ENCODE peak calls at places on chromosomes 11 and 22, in five cellular contexts. K is astrocyte of the spinal cord, E is HCT116, W is IMR-90, S is neuronal stem cell. V is an unnamed sample.
A peak's percentile ranks its signal among the peaks of the same experiment; 100 is the strongest.

GRCh38 chr11:90134420-90135003 is at the start of gene NAALAD2:
- DNase-seq in W (peak; percentile 9), S (peak; percentile 70), K (peak; percentile 47), E (no peak), V (peak; percentile 1)

GRCh38 chr11:11237433-11237832 is 115.6 kb downstream of the CSNK2A3 start:
- DNase-seq in E (no peak), K (no peak), S (no peak), W (no peak), V (no peak)

GRCh38 chr11:82898242-82898641 is 2.0 kb downstream of the PRCP start:
- DNase-seq in S (no peak), K (no peak), W (no peak), E (no peak), V (no peak)

GRCh38 chr11:63635762-63636465 is 21.7 kb upstream of the PLAAT3 start:
- DNase-seq in K (peak; percentile 61), W (peak; percentile 63), E (peak; percentile 28), S (peak; percentile 62), V (peak; percentile 14)

GRCh38 chr11:134736251-134737072 is 324.4 kb upstream of the B3GAT1 start:
- DNase-seq in K (no peak), E (no peak), W (no peak), S (no peak), V (no peak)

GRCh38 chr22:19872779-19873137 is 18.1 kb upstream of the GNB1L start:
- DNase-seq in W (no peak), E (no peak), K (no peak), S (no peak), V (no peak)

GRCh38 chr11:34364102-34364501 is 6.3 kb upstream of the ABTB2 start:
- DNase-seq in K (peak; percentile 54), S (no peak), E (no peak), W (no peak), V (no peak)

GRCh38 chr11:128455766-128456165 is 131.6 kb downstream of the ETS1 start:
- DNase-seq in S (no peak), K (no peak), E (no peak), W (no peak), V (peak; percentile 25)

GRCh38 chr11:62677160-62677559 is 1.7 kb downstream of the UBXN1 start:
- DNase-seq in W (no peak), E (no peak), K (no peak), S (no peak), V (no peak)

GRCh38 chr22:28052818-28053217 is 133.8 kb upstream of the PITPNB start:
- DNase-seq in W (no peak), K (no peak), E (no peak), S (peak; percentile 24), V (no peak)

GRCh38 chr11:16917941-16918340 is 96.3 kb downstream of the PLEKHA7 start:
- DNase-seq in K (no peak), E (no peak), W (no peak), S (no peak), V (no peak)

GRCh38 chr11:104484784-104485554 is 321.0 kb upstream of the PDGFD start:
- DNase-seq in K (no peak), S (no peak), W (peak; percentile 16), E (no peak), V (no peak)

GRCh38 chr11:31141804-31142203 is 227.7 kb downstream of the DCDC1 start:
- DNase-seq in K (no peak), E (no peak), W (no peak), S (peak; percentile 24), V (no peak)

GRCh38 chr11:126573325-126574076 is 218.0 kb downstream of the ST3GAL4 start:
- DNase-seq in S (no peak), E (no peak), K (no peak), W (no peak), V (no peak)

GRCh38 chr11:8826145-8826786 is 84.7 kb upstream of the AKIP1 start:
- DNase-seq in E (no peak), W (peak; percentile 95), S (no peak), K (peak; percentile 75), V (no peak)

DNA sequence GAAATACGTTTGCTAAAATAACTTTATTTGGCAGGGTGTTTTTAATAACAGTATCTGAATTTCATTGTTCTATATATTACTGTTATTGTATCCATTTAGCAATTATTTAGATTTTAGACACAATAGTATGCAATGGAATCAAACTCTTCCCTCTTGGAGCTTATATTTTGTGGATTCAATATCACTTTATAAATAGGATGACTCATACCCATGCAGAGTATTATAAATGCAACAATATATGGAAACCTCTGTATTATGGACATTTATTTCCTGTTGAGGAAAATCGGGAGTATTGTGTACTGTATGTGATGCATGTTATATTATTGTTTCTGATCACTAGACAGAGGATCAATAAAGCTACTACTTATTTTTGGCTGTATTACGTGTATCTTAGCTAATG is 721 bp downstream of the METTL15 start:
- DNase-seq in K (no peak), W (no peak), E (no peak), S (no peak), V (no peak)
- H3K4me3 ChIP-seq in K (peak overlapping the region; percentile 84), W (no peak overlapping the region), E (peak overlapping the region; percentile 67), S (no peak overlapping the region), V (peak overlapping the region; percentile 87)

GRCh38 chr22:23849009-23850006 is 8.4 kb upstream of the SLC2A11 start:
- DNase-seq in W (peak; percentile 51), E (peak; percentile 41), S (peak; percentile 89), K (peak; percentile 67), V (no peak)
- H3K4me3 ChIP-seq in W (no peak overlapping the region), E (no peak overlapping the region), S (peak overlapping the region; percentile 18), K (no peak overlapping the region), V (no peak overlapping the region)

GRCh38 chr11:73323464-73323863 is 15.4 kb downstream of the ARHGEF17 start:
- DNase-seq in S (no peak), E (no peak), W (peak; percentile 77), K (peak; percentile 44), V (no peak)
- H3K4me3 ChIP-seq in S (no peak overlapping the region), E (no peak overlapping the region), W (no peak overlapping the region), K (no peak overlapping the region), V (no peak overlapping the region)

DNA sequence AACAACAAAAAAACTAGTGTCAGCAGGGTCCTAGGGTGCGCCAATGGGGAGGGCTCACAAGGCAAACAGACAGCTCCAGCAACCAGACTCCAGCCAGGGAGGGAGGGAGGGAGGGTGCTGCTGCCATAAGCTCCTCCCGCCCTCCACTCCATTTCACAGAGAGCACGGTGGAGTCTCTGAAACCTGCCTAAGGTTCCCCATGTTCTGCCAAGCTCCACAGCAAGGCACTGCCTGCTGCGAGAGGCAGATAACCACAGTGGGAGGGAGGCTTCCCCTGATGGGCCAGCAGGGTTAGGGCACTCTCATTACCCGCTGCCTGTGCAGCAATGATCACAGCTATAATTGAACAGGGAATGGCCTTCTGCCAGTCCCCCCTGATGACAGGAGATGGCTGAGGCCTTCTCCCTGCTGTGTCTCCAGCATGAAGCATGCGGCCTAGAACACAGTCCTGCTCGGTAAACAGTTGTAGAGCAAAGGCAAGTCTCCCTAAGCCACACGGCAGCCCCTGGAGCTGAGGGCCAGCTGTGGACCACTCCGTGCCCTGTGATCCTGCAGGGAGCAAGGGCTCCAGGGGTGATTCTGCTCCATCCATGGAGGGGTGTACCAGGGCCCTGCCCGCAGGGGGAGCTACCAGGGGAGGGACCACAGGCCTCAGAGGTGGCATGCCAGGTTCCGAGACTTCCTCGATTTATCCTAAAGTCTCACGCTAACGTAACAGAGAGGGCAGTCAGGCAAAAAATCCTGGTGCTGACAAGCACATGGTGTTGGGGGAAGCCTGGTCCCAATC is 42.9 kb downstream of the PC start:
- DNase-seq in E (no peak), S (no peak), K (peak; percentile 61), W (no peak), V (no peak)
- H3K4me3 ChIP-seq in E (no peak overlapping the region), S (no peak overlapping the region), K (no peak overlapping the region), W (no peak overlapping the region), V (no peak overlapping the region)

DNA sequence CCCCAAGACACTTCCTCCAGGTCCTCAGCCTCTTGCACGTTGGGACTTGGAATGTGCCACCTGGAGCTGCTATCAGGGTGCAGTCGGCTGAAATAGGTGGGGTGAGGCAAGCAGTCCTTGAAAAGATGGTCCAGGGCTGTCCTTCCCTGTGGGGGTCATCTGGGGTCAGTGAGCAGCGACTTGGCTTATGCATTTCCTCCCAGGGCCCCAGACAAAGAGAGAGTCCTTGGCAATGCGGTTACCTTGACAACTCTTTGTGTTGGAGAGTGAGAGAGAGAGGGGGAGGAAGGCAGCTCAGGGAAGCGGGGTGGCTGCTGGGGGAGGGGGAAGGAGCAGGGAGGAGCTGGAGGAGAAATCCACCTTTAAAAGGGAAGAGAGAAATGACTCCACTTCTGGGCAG is 93.8 kb downstream of the MIAT start:
- DNase-seq in S (peak; percentile 96), E (no peak), W (no peak), K (peak; percentile 22), V (no peak)
- H3K4me3 ChIP-seq in S (no peak overlapping the region), E (no peak overlapping the region), W (no peak overlapping the region), K (no peak overlapping the region), V (no peak overlapping the region)

GRCh38 chr22:22357024-22357868 is 112.7 kb downstream of the VPREB1 start:
- DNase-seq in E (peak; percentile 77), W (peak; percentile 43), K (peak; percentile 47), S (peak; percentile 78), V (no peak)
- H3K4me3 ChIP-seq in E (no peak overlapping the region), W (no peak overlapping the region), K (no peak overlapping the region), S (no peak overlapping the region), V (no peak overlapping the region)

DNA sequence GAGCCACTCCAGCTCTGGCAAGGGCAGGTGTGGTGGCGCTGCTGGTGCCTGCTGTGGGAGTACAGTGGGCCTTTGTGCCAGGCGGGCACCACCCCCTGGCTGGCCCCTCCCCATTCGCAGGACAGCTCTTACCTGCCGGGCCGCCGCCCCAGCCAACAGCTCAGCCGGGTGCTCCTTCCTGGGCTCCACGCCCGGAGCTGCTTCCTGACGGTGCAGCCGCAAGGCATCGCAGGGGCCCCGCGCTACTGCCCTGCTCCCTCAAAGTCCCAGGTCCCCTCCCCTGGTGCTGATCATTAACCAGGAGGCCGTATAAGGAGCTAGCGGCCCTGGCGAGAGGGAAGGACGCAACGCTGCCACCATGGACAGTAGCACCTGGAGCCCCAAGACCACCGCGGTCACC is at the start of gene SLC5A1:
- DNase-seq in K (no peak), E (no peak), S (no peak), W (no peak), V (no peak)
- H3K4me3 ChIP-seq in K (no peak within 1 kb of the TSS), E (no peak within 1 kb of the TSS), S (no peak within 1 kb of the TSS), W (no peak within 1 kb of the TSS), V (no peak within 1 kb of the TSS)

GRCh38 chr11:724733-725386 is 18.8 kb downstream of the EPS8L2 start:
- DNase-seq in W (no peak), S (no peak), E (no peak), K (no peak), V (no peak)
- H3K4me3 ChIP-seq in W (no peak overlapping the region), S (no peak overlapping the region), E (no peak overlapping the region), K (no peak overlapping the region), V (no peak overlapping the region)

GRCh38 chr11:75152090-75152489 is 1.2 kb downstream of the SLCO2B1 start:
- DNase-seq in E (no peak), S (no peak), K (no peak), W (no peak), V (no peak)
- H3K4me3 ChIP-seq in E (no peak overlapping the region), S (no peak overlapping the region), K (no peak overlapping the region), W (no peak overlapping the region), V (no peak overlapping the region)

V was measured in skeletal muscle cell.